ENCODE peak calls at places on chromosomes 3 and 15, in five cellular contexts. F, J, E, D and C are unnamed samples.

GRCh38 chr3:10494180-10494579 is 11.2 kb downstream of the ATP2B2 start:
- DNase-seq in F (no peak), J (no peak), E (no peak), D (no peak), C (no peak)

GRCh38 chr3:134822065-134822464 is 27.0 kb downstream of the EPHB1 start:
- DNase-seq in F (no peak), J (no peak), E (no peak), D (no peak), C (no peak)

GRCh38 chr3:105369501-105370371 is 3.0 kb downstream of the ALCAM start:
- DNase-seq in E (peak), F (peak), D (peak), J (peak), C (peak)

GRCh38 chr3:32195995-32196540 is 42.4 kb upstream of the CMTM8 start:
- DNase-seq in D (no peak), F (no peak), J (no peak), E (no peak), C (no peak)

GRCh38 chr3:141482250-141482937 is 4.4 kb upstream of the RASA2 start:
- DNase-seq in D (peak), F (no peak), E (no peak), J (peak), C (no peak)

GRCh38 chr3:41330465-41330864 is 131.2 kb downstream of the CTNNB1 start:
- DNase-seq in E (no peak), D (no peak), J (no peak), F (no peak), C (no peak)

GRCh38 chr15:26844901-26845300 is 22.0 kb upstream of the GABRA5 start:
- DNase-seq in J (no peak), E (no peak), D (no peak), F (no peak), C (no peak)

GRCh38 chr3:45110185-45110833 is 35.9 kb downstream of the CDCP1 start:
- DNase-seq in F (no peak), J (peak), D (no peak), E (no peak), C (no peak)

GRCh38 chr15:62124953-62125263 is 40.2 kb downstream of the C2CD4B start:
- DNase-seq in F (no peak), J (no peak), E (no peak), D (no peak), C (no peak)

GRCh38 chr3:83074485-83074884 is 1313.0 kb upstream of the GBE1 start:
- DNase-seq in E (no peak), D (no peak), J (no peak), F (no peak), C (no peak)

GRCh38 chr3:4047343-4047742 is 248.1 kb downstream of the LRRN1 start:
- DNase-seq in E (no peak), D (no peak), F (no peak), J (no peak), C (no peak)